ENCODE peak calls at places on chromosomes 16 and 17, in five cellular contexts. S is mesendoderm, R is cardiac muscle cell, P is tibial nerve, Q is GM23248. X is an unnamed sample.

GRCh38 chr17:82930924-82931695 is 91.3 kb upstream of the ZNF750 start:
- DNase-seq in R (no peak), S (no peak), Q (no peak), P (no peak), X (peak)

GRCh38 chr17:64328036-64328874 is 62.4 kb downstream of the PECAM1 start:
- DNase-seq in R (peak), S (no peak), Q (no peak), P (no peak), X (no peak)

GRCh38 chr17:44794699-44795413 is 35.2 kb downstream of the GJC1 start:
- DNase-seq in R (peak), Q (peak), P (no peak), S (peak), X (no peak)

GRCh38 chr17:5757306-5757907 is 173.1 kb upstream of the NLRP1 start:
- DNase-seq in Q (no peak), S (no peak), P (no peak), R (no peak), X (no peak)

GRCh38 chr17:79159926-79160325 is 85.3 kb downstream of the ENGASE start:
- DNase-seq in R (no peak), S (peak), Q (no peak), P (no peak), X (no peak)

GRCh38 chr17:30952645-30953393 is 18.0 kb upstream of the RNF135 start:
- DNase-seq in S (no peak), R (no peak), Q (no peak), P (no peak), X (peak)

GRCh38 chr17:69709441-69709840 is 294.9 kb downstream of the MAP2K6 start:
- DNase-seq in S (no peak), Q (no peak), P (no peak), R (no peak), X (no peak)

GRCh38 chr16:51237207-51237606 is 86.1 kb upstream of the SALL1 start:
- DNase-seq in R (no peak), S (peak), P (no peak), Q (no peak), X (no peak)

GRCh38 chr16:78748471-78748929 is 649.0 kb downstream of the WWOX start:
- DNase-seq in R (no peak), S (no peak), P (no peak), Q (no peak), X (no peak)

GRCh38 chr17:2849327-2849670 is 53.1 kb downstream of the RAP1GAP2 start:
- DNase-seq in P (no peak), S (no peak), Q (peak), R (no peak), X (no peak)

GRCh38 chr16:83742520-83742919 is 65.3 kb upstream of the HSBP1 start:
- DNase-seq in P (no peak), R (no peak), S (no peak), Q (no peak), X (no peak)

GRCh38 chr16:87723224-87723619 is 42.6 kb downstream of the KLHDC4 start:
- DNase-seq in S (no peak), P (peak), Q (peak), R (peak), X (no peak)

GRCh38 chr16:49336581-49336980 is 37.0 kb upstream of the C16orf78 start:
- DNase-seq in S (no peak), Q (no peak), P (no peak), R (no peak), X (no peak)

GRCh38 chr17:13558588-13558987 is 43.1 kb downstream of the HS3ST3A1 start:
- DNase-seq in R (no peak), P (no peak), Q (peak), S (no peak), X (no peak)

GRCh38 chr17:13561606-13562270 is 40.0 kb downstream of the HS3ST3A1 start:
- DNase-seq in P (no peak), Q (no peak), S (no peak), R (peak), X (no peak)

GRCh38 chr17:13560935-13561334 is 40.8 kb downstream of the HS3ST3A1 start:
- DNase-seq in S (no peak), P (no peak), R (no peak), Q (no peak), X (no peak)

GRCh38 chr17:13563916-13564315 is 37.8 kb downstream of the HS3ST3A1 start:
- DNase-seq in Q (no peak), P (no peak), S (no peak), R (peak), X (no peak)

GRCh38 chr17:13562271-13562800 is 39.4 kb downstream of the HS3ST3A1 start:
- DNase-seq in S (no peak), Q (peak), R (no peak), P (no peak), X (no peak)
- H3K27ac ChIP-seq in S (no peak), Q (peak), R (no peak), P (no peak), X (no peak)

GRCh38 chr16:27337024-27337423 is 23.2 kb downstream of the IL4R start:
- DNase-seq in S (no peak), R (no peak), Q (no peak), P (no peak), X (no peak)

GRCh38 chr16:27341549-27341948 is 27.8 kb downstream of the IL4R start:
- DNase-seq in P (no peak), R (no peak), S (no peak), Q (no peak), X (no peak)

GRCh38 chr16:27341971-27342370 is 28.2 kb downstream of the IL4R start:
- DNase-seq in P (no peak), R (no peak), S (no peak), Q (no peak), X (no peak)

GRCh38 chr16:27340654-27341053 is 26.9 kb downstream of the IL4R start:
- DNase-seq in S (no peak), Q (no peak), P (no peak), R (no peak), X (no peak)

DNA sequence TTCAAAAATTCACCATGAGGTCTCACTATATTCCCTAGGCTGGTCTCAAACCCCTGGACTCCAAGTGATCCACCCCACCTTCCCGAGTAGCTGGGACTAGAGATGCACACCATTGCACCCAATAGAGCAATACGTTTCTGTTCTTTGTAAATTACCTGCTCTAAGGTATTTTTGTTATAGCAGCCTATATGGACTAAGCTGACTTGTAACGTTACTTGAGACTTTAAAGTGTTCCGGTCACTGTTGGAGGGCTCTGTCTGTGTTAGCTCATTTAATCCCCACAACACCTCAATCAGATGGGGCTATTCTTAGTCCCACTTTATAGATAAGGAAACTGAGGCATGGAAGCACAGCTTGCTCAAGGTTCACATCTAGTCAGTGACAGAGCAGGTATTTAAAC is 25.4 kb downstream of the IL4R start:
- DNase-seq in S (no peak), P (no peak), Q (no peak), R (no peak), X (no peak)
- H3K27ac ChIP-seq in S (no peak), P (no peak), Q (no peak), R (no peak), X (no peak)

GRCh38 chr16:84759061-84759460 is 59.3 kb downstream of the USP10 start:
- DNase-seq in P (no peak), R (no peak), S (no peak), Q (no peak), X (no peak)
- H3K27ac ChIP-seq in P (no peak), R (peak), S (no peak), Q (no peak), X (no peak)

GRCh38 chr17:40317880-40318834 is 9.2 kb downstream of the RARA start:
- DNase-seq in R (peak), S (peak), Q (peak), P (peak), X (peak)
- H3K27ac ChIP-seq in R (no peak), S (peak), Q (peak), P (peak), X (no peak)

GRCh38 chr17:57653279-57653678 is 91.8 kb downstream of the CCDC182 start:
- DNase-seq in Q (no peak), R (no peak), P (no peak), S (no peak), X (no peak)

GRCh38 chr17:57657211-57657610 is 87.9 kb downstream of the CCDC182 start:
- DNase-seq in P (no peak), S (no peak), R (no peak), Q (no peak), X (no peak)

GRCh38 chr17:57652811-57653210 is 92.3 kb downstream of the CCDC182 start:
- DNase-seq in R (no peak), S (no peak), Q (no peak), P (no peak), X (no peak)

GRCh38 chr17:57654040-57654775 is 90.9 kb downstream of the CCDC182 start:
- DNase-seq in P (no peak), Q (no peak), S (no peak), R (no peak), X (no peak)

GRCh38 chr17:57655564-57655963 is 89.5 kb downstream of the CCDC182 start:
- DNase-seq in S (no peak), R (no peak), P (no peak), Q (no peak), X (no peak)
- H3K27ac ChIP-seq in S (no peak), R (no peak), P (no peak), Q (no peak), X (no peak)

GRCh38 chr16:787261-787966 is 767 bp downstream of the RPUSD1 start:
- DNase-seq in R (no peak), S (no peak), P (no peak), Q (peak), X (no peak)
- H3K27ac ChIP-seq in R (peak), S (no peak), P (no peak), Q (no peak), X (no peak)

DNA sequence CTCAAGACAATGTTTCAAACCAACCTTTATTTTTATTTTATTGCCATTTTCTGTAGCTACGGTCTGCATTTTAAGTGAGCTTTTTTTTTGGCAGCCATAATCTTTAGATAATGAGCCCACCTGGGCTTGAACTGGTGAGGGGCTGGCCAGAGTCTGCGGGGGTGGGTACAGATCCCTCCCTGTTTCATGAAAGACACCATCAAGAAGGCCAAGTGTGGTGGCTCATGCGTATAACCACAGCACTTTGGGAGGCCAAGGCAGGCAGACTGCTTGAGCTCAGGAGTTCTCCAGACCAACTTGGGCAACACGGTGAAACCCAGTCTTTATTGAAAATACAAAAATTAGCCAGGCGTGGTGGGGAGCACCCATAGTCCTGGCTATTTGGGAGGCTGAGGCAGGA is 113.7 kb downstream of the CPPED1 start:
- DNase-seq in Q (no peak), P (no peak), S (no peak), R (no peak), X (no peak)
- H3K27ac ChIP-seq in Q (no peak), P (no peak), S (no peak), R (no peak), X (no peak)

GRCh38 chr17:71284032-71284755 is 836.6 kb upstream of the SOX9 start:
- DNase-seq in R (no peak), P (no peak), S (no peak), Q (no peak), X (no peak)
- H3K27ac ChIP-seq in R (no peak), P (no peak), S (no peak), Q (no peak), X (no peak)

DNA sequence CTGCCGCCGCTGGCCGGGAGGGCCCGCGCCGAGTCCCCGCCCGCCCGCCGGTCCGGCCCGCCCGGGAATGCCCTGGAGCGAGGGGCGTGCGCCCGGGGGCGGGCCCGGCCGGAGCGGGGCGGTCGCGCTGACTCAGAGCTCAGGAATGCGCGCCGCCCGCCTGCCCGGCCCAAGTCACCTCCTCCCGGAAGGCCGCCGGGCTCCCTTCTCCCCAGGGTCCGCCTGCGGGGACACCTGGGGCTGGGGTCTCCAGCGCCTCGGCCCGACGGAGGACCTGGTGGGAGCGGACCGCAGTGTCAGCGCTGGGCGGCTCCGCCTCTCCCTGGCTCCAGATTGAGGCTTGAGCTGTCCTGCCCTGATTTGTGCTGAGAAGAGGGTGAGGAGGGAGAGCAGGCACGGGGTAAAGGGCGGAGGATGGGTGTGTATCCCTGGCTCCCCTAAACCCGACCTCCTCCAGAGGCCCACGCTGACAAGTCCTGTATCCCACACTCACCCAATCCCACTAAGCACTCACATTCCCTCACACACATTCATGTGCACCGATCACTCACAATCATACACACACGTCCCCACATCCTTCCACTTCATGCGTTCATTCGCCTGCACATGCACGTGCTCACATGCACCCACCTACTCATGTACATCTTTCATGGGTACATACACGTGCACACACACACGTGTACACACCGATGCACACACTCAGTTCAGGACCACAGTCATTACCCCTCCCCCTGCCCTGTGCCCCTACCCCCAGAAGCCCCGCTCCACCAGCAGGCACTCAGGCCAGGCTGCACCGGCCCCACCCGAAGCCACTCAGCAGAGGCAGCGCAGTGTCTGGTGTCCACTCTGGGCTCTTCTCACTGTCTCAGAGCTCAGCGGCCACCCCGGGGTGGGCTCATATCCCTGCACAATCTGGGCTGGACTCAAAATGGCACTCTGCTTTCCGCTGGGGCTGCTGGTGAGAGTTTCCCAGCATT is at the start of gene RHBDF1:
- DNase-seq in P (no peak), S (peak), R (peak), Q (peak), X (no peak)
- H3K27ac ChIP-seq in P (peak), S (peak), R (peak), Q (peak), X (no peak)

GRCh38 chr17:72600934-72601333 is 480.1 kb downstream of the SOX9 start:
- DNase-seq in R (peak), Q (peak), S (no peak), P (no peak), X (no peak)
- H3K27ac ChIP-seq in R (no peak), Q (peak), S (no peak), P (no peak), X (no peak)

X was measured in aorta.